ENCODE peak calls at places on chromosome 1, in four cellular contexts. One of them, this sample, is unnamed.

GRCh38 chr1:20358761-20359263 is 68.1 kb downstream of the VWA5B1 start:
- DNase-seq in activated CD8-positive, alpha-beta memory T cell treated with anti-CD3 and anti-CD28 coated beads for 1 hour: no peak
- DNase-seq in substantia nigra: no peak
- DNase-seq in endothelial cell: no peak
- DNase-seq in this sample: peak

GRCh38 chr1:150560011-150560438 is 10.8 kb downstream of the ADAMTSL4 start:
- DNase-seq in activated CD8-positive, alpha-beta memory T cell treated with anti-CD3 and anti-CD28 coated beads for 1 hour: peak
- DNase-seq in substantia nigra: peak
- DNase-seq in endothelial cell: peak
- DNase-seq in this sample: no peak

GRCh38 chr1:174902531-174903099 is 97.1 kb upstream of the CACYBP start:
- DNase-seq in activated CD8-positive, alpha-beta memory T cell treated with anti-CD3 and anti-CD28 coated beads for 1 hour: no peak
- DNase-seq in substantia nigra: no peak
- DNase-seq in endothelial cell: no peak
- DNase-seq in this sample: peak

GRCh38 chr1:212916395-212917133 is 33.8 kb upstream of the VASH2 start:
- DNase-seq in activated CD8-positive, alpha-beta memory T cell treated with anti-CD3 and anti-CD28 coated beads for 1 hour: no peak
- DNase-seq in substantia nigra: no peak
- DNase-seq in endothelial cell: peak
- DNase-seq in this sample: peak

GRCh38 chr1:93079685-93080141 is 630 bp downstream of the MTF2 start:
- DNase-seq in activated CD8-positive, alpha-beta memory T cell treated with anti-CD3 and anti-CD28 coated beads for 1 hour: no peak
- DNase-seq in substantia nigra: no peak
- DNase-seq in endothelial cell: peak
- DNase-seq in this sample: peak

GRCh38 chr1:66380452-66381212 is 153.3 kb upstream of the SGIP1 start:
- DNase-seq in activated CD8-positive, alpha-beta memory T cell treated with anti-CD3 and anti-CD28 coated beads for 1 hour: no peak
- DNase-seq in substantia nigra: no peak
- DNase-seq in endothelial cell: no peak
- DNase-seq in this sample: no peak

GRCh38 chr1:99598738-99599411 is 47.0 kb upstream of the PALMD start:
- DNase-seq in activated CD8-positive, alpha-beta memory T cell treated with anti-CD3 and anti-CD28 coated beads for 1 hour: no peak
- DNase-seq in substantia nigra: no peak
- DNase-seq in endothelial cell: no peak
- DNase-seq in this sample: no peak

GRCh38 chr1:223076382-223076781 is 66.7 kb downstream of the TLR5 start:
- DNase-seq in activated CD8-positive, alpha-beta memory T cell treated with anti-CD3 and anti-CD28 coated beads for 1 hour: no peak
- DNase-seq in substantia nigra: no peak
- DNase-seq in endothelial cell: no peak
- DNase-seq in this sample: no peak

GRCh38 chr1:160862151-160863061 is at the start of gene CD244:
- DNase-seq in activated CD8-positive, alpha-beta memory T cell treated with anti-CD3 and anti-CD28 coated beads for 1 hour: no peak
- DNase-seq in substantia nigra: no peak
- DNase-seq in endothelial cell: no peak
- DNase-seq in this sample: no peak

GRCh38 chr1:221268295-221268694 is 389.1 kb downstream of the HLX start:
- DNase-seq in activated CD8-positive, alpha-beta memory T cell treated with anti-CD3 and anti-CD28 coated beads for 1 hour: no peak
- DNase-seq in substantia nigra: no peak
- DNase-seq in endothelial cell: no peak
- DNase-seq in this sample: peak

GRCh38 chr1:78424720-78425119 is 66.1 kb upstream of the PTGFR start:
- DNase-seq in activated CD8-positive, alpha-beta memory T cell treated with anti-CD3 and anti-CD28 coated beads for 1 hour: no peak
- DNase-seq in substantia nigra: no peak
- DNase-seq in endothelial cell: no peak
- DNase-seq in this sample: no peak

GRCh38 chr1:228349701-228350171 is 56.9 kb downstream of the TRIM11 start:
- DNase-seq in activated CD8-positive, alpha-beta memory T cell treated with anti-CD3 and anti-CD28 coated beads for 1 hour: no peak
- DNase-seq in substantia nigra: no peak
- DNase-seq in endothelial cell: no peak
- DNase-seq in this sample: no peak

GRCh38 chr1:215665212-215665611 is 98.1 kb downstream of the KCTD3 start:
- DNase-seq in activated CD8-positive, alpha-beta memory T cell treated with anti-CD3 and anti-CD28 coated beads for 1 hour: no peak
- DNase-seq in substantia nigra: no peak
- DNase-seq in endothelial cell: no peak
- DNase-seq in this sample: peak

GRCh38 chr1:1433804-1434130 is 1.7 kb upstream of the VWA1 start:
- DNase-seq in activated CD8-positive, alpha-beta memory T cell treated with anti-CD3 and anti-CD28 coated beads for 1 hour: no peak
- DNase-seq in substantia nigra: no peak
- DNase-seq in endothelial cell: no peak
- DNase-seq in this sample: peak

GRCh38 chr1:155978973-155979429 is 654 bp upstream of the ARHGEF2 start:
- DNase-seq in activated CD8-positive, alpha-beta memory T cell treated with anti-CD3 and anti-CD28 coated beads for 1 hour: no peak
- DNase-seq in substantia nigra: no peak
- DNase-seq in endothelial cell: no peak
- DNase-seq in this sample: no peak

GRCh38 chr1:8822383-8823294 is 5.2 kb upstream of the RERE start:
- DNase-seq in activated CD8-positive, alpha-beta memory T cell treated with anti-CD3 and anti-CD28 coated beads for 1 hour: no peak
- DNase-seq in substantia nigra: no peak
- DNase-seq in endothelial cell: no peak
- DNase-seq in this sample: peak

GRCh38 chr1:57093122-57093521 is 127.3 kb upstream of the C8B start:
- DNase-seq in activated CD8-positive, alpha-beta memory T cell treated with anti-CD3 and anti-CD28 coated beads for 1 hour: no peak
- DNase-seq in substantia nigra: no peak
- DNase-seq in endothelial cell: no peak
- DNase-seq in this sample: no peak

GRCh38 chr1:66533804-66534745 is at the start of gene SGIP1:
- DNase-seq in activated CD8-positive, alpha-beta memory T cell treated with anti-CD3 and anti-CD28 coated beads for 1 hour: no peak
- DNase-seq in substantia nigra: peak
- DNase-seq in endothelial cell: peak
- DNase-seq in this sample: peak

GRCh38 chr1:6891781-6892579 is 106.7 kb downstream of the CAMTA1 start:
- DNase-seq in activated CD8-positive, alpha-beta memory T cell treated with anti-CD3 and anti-CD28 coated beads for 1 hour: no peak
- DNase-seq in substantia nigra: no peak
- DNase-seq in endothelial cell: no peak
- DNase-seq in this sample: no peak

GRCh38 chr1:24875257-24875656 is 54.8 kb downstream of the RUNX3 start:
- DNase-seq in activated CD8-positive, alpha-beta memory T cell treated with anti-CD3 and anti-CD28 coated beads for 1 hour: no peak
- DNase-seq in substantia nigra: no peak
- DNase-seq in endothelial cell: no peak
- DNase-seq in this sample: no peak

GRCh38 chr1:224524679-224525078 is 90.1 kb upstream of the WDR26 start:
- DNase-seq in activated CD8-positive, alpha-beta memory T cell treated with anti-CD3 and anti-CD28 coated beads for 1 hour: no peak
- DNase-seq in substantia nigra: no peak
- DNase-seq in endothelial cell: no peak
- DNase-seq in this sample: peak

GRCh38 chr1:64733576-64734288 is 11.1 kb upstream of the RAVER2 start:
- DNase-seq in activated CD8-positive, alpha-beta memory T cell treated with anti-CD3 and anti-CD28 coated beads for 1 hour: no peak
- DNase-seq in substantia nigra: no peak
- DNase-seq in endothelial cell: no peak
- DNase-seq in this sample: peak

GRCh38 chr1:6033986-6034749 is 11.5 kb upstream of the KCNAB2 start:
- DNase-seq in activated CD8-positive, alpha-beta memory T cell treated with anti-CD3 and anti-CD28 coated beads for 1 hour: no peak
- DNase-seq in substantia nigra: no peak
- DNase-seq in endothelial cell: peak
- DNase-seq in this sample: no peak

GRCh38 chr1:93685918-93686317 is 4.3 kb upstream of the BCAR3 start:
- DNase-seq in activated CD8-positive, alpha-beta memory T cell treated with anti-CD3 and anti-CD28 coated beads for 1 hour: no peak
- DNase-seq in substantia nigra: no peak
- DNase-seq in endothelial cell: no peak
- DNase-seq in this sample: no peak

GRCh38 chr1:89760496-89760895 is 60.3 kb upstream of the LRRC8D start:
- DNase-seq in activated CD8-positive, alpha-beta memory T cell treated with anti-CD3 and anti-CD28 coated beads for 1 hour: no peak
- DNase-seq in substantia nigra: no peak
- DNase-seq in endothelial cell: no peak
- DNase-seq in this sample: no peak

GRCh38 chr1:31587720-31588423 is 11.6 kb downstream of the TINAGL1 start:
- DNase-seq in activated CD8-positive, alpha-beta memory T cell treated with anti-CD3 and anti-CD28 coated beads for 1 hour: peak
- DNase-seq in substantia nigra: no peak
- DNase-seq in endothelial cell: peak
- DNase-seq in this sample: no peak

GRCh38 chr1:39063191-39063590 is 37.0 kb downstream of the NDUFS5 start:
- DNase-seq in activated CD8-positive, alpha-beta memory T cell treated with anti-CD3 and anti-CD28 coated beads for 1 hour: no peak
- DNase-seq in substantia nigra: no peak
- DNase-seq in endothelial cell: no peak
- DNase-seq in this sample: no peak

GRCh38 chr1:168833352-168833751 is 104.3 kb upstream of the DPT start:
- DNase-seq in activated CD8-positive, alpha-beta memory T cell treated with anti-CD3 and anti-CD28 coated beads for 1 hour: no peak
- DNase-seq in substantia nigra: no peak
- DNase-seq in endothelial cell: no peak
- DNase-seq in this sample: no peak

GRCh38 chr1:206903687-206904086 is 6.4 kb downstream of the IL24 start:
- DNase-seq in activated CD8-positive, alpha-beta memory T cell treated with anti-CD3 and anti-CD28 coated beads for 1 hour: no peak
- DNase-seq in substantia nigra: no peak
- DNase-seq in endothelial cell: no peak
- DNase-seq in this sample: no peak

This sample was measured in fibroblast of lung.